ENCODE peak calls at places on chromosomes 4 and X, in five cellular contexts. D is OCI-LY7; K is astrocyte of the spinal cord; N is stimulated activated naive CD4-positive, alpha-beta T cell; S is KG1. Y is an unnamed sample.

GRCh38 chr4:148067307-148067916 is 335.5 kb downstream of the ARHGAP10 start:
- DNase-seq in D (no peak), K (no peak), N (no peak), S (no peak), Y (no peak)

GRCh38 chr4:86508436-86508835 is 85.7 kb upstream of the PTPN13 start:
- DNase-seq in D (no peak), K (peak), N (no peak), S (no peak), Y (no peak)

GRCh38 chr4:99635601-99636000 is 22.0 kb downstream of the C4orf54 start:
- DNase-seq in D (no peak), K (no peak), N (no peak), S (no peak), Y (no peak)

GRCh38 chrX:109710181-109710580 is 22.9 kb downstream of the ACSL4 start:
- DNase-seq in D (no peak), K (no peak), N (no peak), S (no peak), Y (no peak)

GRCh38 chr4:168654206-168655174 is 157.6 kb downstream of the PALLD start:
- DNase-seq in D (no peak), K (no peak), N (no peak), S (no peak), Y (no peak)

GRCh38 chr4:48960988-48961635 is 25.0 kb upstream of the CWH43 start:
- DNase-seq in D (no peak), K (no peak), N (no peak), S (no peak), Y (no peak)

GRCh38 chr4:90099795-90100194 is 27.4 kb upstream of the CCSER1 start:
- DNase-seq in D (no peak), K (peak), N (no peak), S (peak), Y (no peak)

GRCh38 chr4:66794635-66795034 is 750.7 kb downstream of the CENPC start:
- DNase-seq in D (no peak), K (no peak), N (no peak), S (no peak), Y (no peak)

GRCh38 chrX:9033179-9033578 is 748 bp downstream of the FAM9B start:
- DNase-seq in D (no peak), K (no peak), N (no peak), S (no peak), Y (no peak)

GRCh38 chrX:135923353-135923752 is 29.8 kb downstream of the SAGE1 start:
- DNase-seq in D (peak), K (no peak), N (no peak), S (no peak), Y (no peak)

GRCh38 chr4:175422331-175422730 is 389.7 kb downstream of the GPM6A start:
- DNase-seq in D (no peak), K (peak), N (no peak), S (no peak), Y (no peak)

GRCh38 chrX:50000937-50001542 is 78.6 kb downstream of the CLCN5 start:
- DNase-seq in D (no peak), K (no peak), N (no peak), S (no peak), Y (no peak)

GRCh38 chrX:40933132-40934078 is 151.8 kb upstream of the USP9X start:
- DNase-seq in D (no peak), K (peak), N (no peak), S (peak), Y (no peak)

GRCh38 chrX:46838974-46839480 is 2.2 kb downstream of the RP2 start:
- DNase-seq in D (no peak), K (no peak), N (no peak), S (no peak), Y (no peak)

Y was measured in chondrocyte.